ENCODE peak calls at places on chromosomes 6 and 20, in ten cellular contexts. R is GM23338, V is mesendoderm, O is neural progenitor cell, P is mammary epithelial cell, J is fibroblast of lung, K is GM23248, Y is hepatocyte, U is OCI-LY7, X is HCT116. E is an unnamed sample. For H3K79me2 and H3K36me3, the result is how much of the 10 kb centered on the place peaks cover.

GRCh38 chr6:29739136-29739881 is 16.1 kb downstream of the HLA-F start:
- DNase-seq in R (no peak), V (no peak), O (no peak), P (no peak), J (no peak), K (no peak), Y (no peak), U (no peak), X (no peak), E (no peak)

GRCh38 chr20:32062776-32063170 is 10.7 kb downstream of the HCK start:
- DNase-seq in R (no peak), V (no peak), O (no peak), P (no peak), J (no peak), K (no peak), Y (no peak), U (no peak), X (no peak), E (no peak)

GRCh38 chr6:90068835-90069478 is 174.7 kb downstream of the GJA10 start:
- DNase-seq in R (no peak), V (no peak), O (no peak), P (no peak), J (peak), K (no peak), Y (no peak), U (no peak), X (no peak), E (no peak)

GRCh38 chr6:145736854-145737181 is 1.5 kb upstream of the EPM2A start:
- DNase-seq in R (no peak), V (no peak), O (no peak), P (no peak), J (peak), K (peak), Y (peak), U (no peak), X (no peak), E (peak)

GRCh38 chr6:111713811-111714210 is 108.1 kb upstream of the TRAF3IP2 start:
- DNase-seq in R (no peak), V (no peak), O (no peak), P (no peak), J (no peak), K (no peak), Y (no peak), U (no peak), X (no peak), E (no peak)

GRCh38 chr6:136103763-136104311 is 146.3 kb downstream of the MTFR2 start:
- DNase-seq in R (peak), V (peak), O (peak), P (no peak), J (no peak), K (peak), Y (peak), U (no peak), X (no peak), E (no peak)

GRCh38 chr6:154410619-154411044 is 54.0 kb upstream of the IPCEF1 start:
- DNase-seq in R (peak), V (peak), O (no peak), P (peak), J (peak), K (peak), Y (peak), U (no peak), X (peak), E (peak)

GRCh38 chr6:6907286-6907685 is 200.5 kb upstream of the RREB1 start:
- DNase-seq in R (no peak), V (no peak), O (no peak), P (no peak), J (no peak), K (no peak), Y (no peak), U (no peak), X (no peak), E (no peak)

GRCh38 chr20:38588303-38588702 is 7.3 kb downstream of the ADIG start:
- DNase-seq in R (no peak), V (no peak), O (no peak), P (no peak), J (no peak), K (no peak), Y (no peak), U (no peak), X (no peak), E (no peak)

GRCh38 chr6:137089305-137089704 is 44.5 kb upstream of the IL20RA start:
- DNase-seq in R (peak), V (no peak), O (peak), P (no peak), J (no peak), K (no peak), Y (no peak), U (no peak), X (no peak), E (no peak)

GRCh38 chr6:148323344-148323743 is 19.3 kb upstream of the SASH1 start:
- DNase-seq in R (no peak), V (no peak), O (peak), P (no peak), J (no peak), K (peak), Y (no peak), U (no peak), X (no peak), E (peak)

GRCh38 chr6:47071681-47072080 is 29.5 kb upstream of the ADGRF1 start:
- DNase-seq in R (no peak), V (no peak), O (no peak), P (no peak), J (no peak), K (no peak), Y (no peak), U (no peak), X (no peak), E (no peak)

GRCh38 chr6:79833264-79833663 is 114.1 kb downstream of the ELOVL4 start:
- DNase-seq in R (no peak), V (no peak), O (no peak), P (peak), J (no peak), K (peak), Y (peak), U (no peak), X (no peak), E (no peak)

GRCh38 chr6:36095497-36096391 is 34.6 kb upstream of the MAPK13 start:
- DNase-seq in R (no peak), V (no peak), O (no peak), P (no peak), J (no peak), K (no peak), Y (peak), U (no peak), X (no peak), E (no peak)

GRCh38 chr6:89321571-89321970 is 6.5 kb upstream of the GABRR2 start:
- DNase-seq in R (no peak), V (no peak), O (no peak), P (no peak), J (no peak), K (no peak), Y (peak), U (no peak), X (no peak), E (no peak)

GRCh38 chr6:83808005-83808404 is 45.2 kb upstream of the RIPPLY2 start:
- DNase-seq in R (no peak), V (no peak), O (no peak), P (no peak), J (no peak), K (no peak), Y (no peak), U (no peak), X (no peak), E (no peak)

GRCh38 chr20:56166781-56167465 is 81.6 kb upstream of the MC3R start:
- DNase-seq in R (no peak), V (no peak), O (no peak), P (no peak), J (no peak), K (no peak), Y (no peak), U (no peak), X (no peak), E (no peak)

GRCh38 chr6:514396-514973 is 122.9 kb downstream of the IRF4 start:
- DNase-seq in R (peak), V (peak), O (no peak), P (no peak), J (no peak), K (no peak), Y (no peak), U (no peak), X (no peak), E (no peak)

GRCh38 chr6:52640170-52640569 is 30.7 kb upstream of the TMEM14A start:
- DNase-seq in R (no peak), V (no peak), O (no peak), P (peak), J (peak), K (peak), Y (no peak), U (no peak), X (no peak), E (no peak)

GRCh38 chr20:60139663-60140446 is 181.6 kb downstream of the CDH26 start:
- DNase-seq in R (no peak), V (no peak), O (no peak), P (no peak), J (no peak), K (no peak), Y (no peak), U (no peak), X (no peak), E (no peak)

GRCh38 chr6:84762941-84763396 is 1.4 kb downstream of the TBX18 start:
- DNase-seq in R (peak), V (peak), O (peak), P (no peak), J (no peak), K (peak), Y (peak), U (no peak), X (no peak), E (peak)

GRCh38 chr20:47917549-47918070 is 132.3 kb upstream of the SULF2 start:
- DNase-seq in R (no peak), V (no peak), O (no peak), P (peak), J (no peak), K (no peak), Y (no peak), U (no peak), X (no peak), E (no peak)

GRCh38 chr6:108200631-108201030 is 34.8 kb downstream of the NR2E1 start:
- DNase-seq in R (no peak), V (no peak), O (no peak), P (peak), J (peak), K (no peak), Y (peak), U (no peak), X (peak), E (no peak)

GRCh38 chr6:40124924-40125323 is 190.7 kb upstream of the MOCS1 start:
- DNase-seq in R (no peak), V (no peak), O (no peak), P (no peak), J (no peak), K (no peak), Y (no peak), U (no peak), X (no peak), E (no peak)

GRCh38 chr6:105432797-105433196 is 29.9 kb upstream of the PREP start:
- DNase-seq in R (peak), V (peak), O (no peak), P (peak), J (peak), K (peak), Y (no peak), U (no peak), X (peak), E (peak)

GRCh38 chr20:31849306-31849930 is 4.0 kb upstream of the FOXS1 start:
- DNase-seq in R (peak), V (no peak), O (peak), P (peak), J (no peak), K (no peak), Y (no peak), U (no peak), X (no peak), E (peak)

GRCh38 chr20:38108438-38109024 is 56.5 kb downstream of the TGM2 start:
- DNase-seq in R (no peak), V (no peak), O (no peak), P (no peak), J (peak), K (peak), Y (no peak), U (no peak), X (no peak), E (no peak)

GRCh38 chr6:109867970-109868358 is 110.1 kb upstream of the GPR6 start:
- DNase-seq in R (no peak), V (no peak), O (no peak), P (no peak), J (peak), K (no peak), Y (peak), U (no peak), X (no peak), E (peak)

GRCh38 chr20:34998331-34998950 is 42.8 kb downstream of the MYH7B start:
- DNase-seq in R (peak), V (peak), O (no peak), P (peak), J (no peak), K (no peak), Y (no peak), U (no peak), X (no peak), E (peak)

GRCh38 chr20:51938557-51939324 is 136.4 kb upstream of the SALL4 start:
- DNase-seq in R (no peak), V (no peak), O (no peak), P (no peak), J (no peak), K (peak), Y (no peak), U (no peak), X (no peak), E (no peak)

GRCh38 chr6:28537509-28538140 is 11.9 kb downstream of the GPX5 start:
- DNase-seq in R (peak), V (peak), O (peak), P (peak), J (peak), K (peak), Y (peak), U (no peak), X (peak), E (no peak)

GRCh38 chr6:90397929-90398674 is 101.5 kb upstream of the BACH2 start:
- DNase-seq in R (no peak), V (peak), O (no peak), P (peak), J (peak), K (no peak), Y (peak), U (no peak), X (no peak), E (no peak)

GRCh38 chr6:14917101-14917500 is 328.8 kb upstream of the JARID2 start:
- DNase-seq in R (no peak), V (no peak), O (no peak), P (no peak), J (peak), K (peak), Y (no peak), U (no peak), X (no peak), E (peak)

GRCh38 chr6:83073620-83074019 is 6.1 kb downstream of the DOP1A start:
- DNase-seq in R (no peak), V (no peak), O (no peak), P (no peak), J (no peak), K (no peak), Y (no peak), U (no peak), X (no peak), E (no peak)

GRCh38 chr6:135233676-135234491 is 52.8 kb downstream of the MYB start:
- DNase-seq in R (no peak), V (no peak), O (peak), P (no peak), J (no peak), K (no peak), Y (no peak), U (no peak), X (no peak), E (no peak)

GRCh38 chr20:36175016-36175415 is 20.5 kb downstream of the EPB41L1 start:
- DNase-seq in R (no peak), V (no peak), O (no peak), P (no peak), J (peak), K (peak), Y (no peak), U (no peak), X (no peak), E (peak)

GRCh38 chr20:7193681-7194080 is 426.2 kb downstream of the BMP2 start:
- DNase-seq in R (no peak), V (peak), O (no peak), P (no peak), J (no peak), K (no peak), Y (no peak), U (no peak), X (no peak), E (no peak)

GRCh38 chr20:57653546-57653900 is 33.3 kb upstream of the ZBP1 start:
- DNase-seq in R (no peak), V (no peak), O (no peak), P (no peak), J (no peak), K (no peak), Y (peak), U (no peak), X (no peak), E (peak)

DNA sequence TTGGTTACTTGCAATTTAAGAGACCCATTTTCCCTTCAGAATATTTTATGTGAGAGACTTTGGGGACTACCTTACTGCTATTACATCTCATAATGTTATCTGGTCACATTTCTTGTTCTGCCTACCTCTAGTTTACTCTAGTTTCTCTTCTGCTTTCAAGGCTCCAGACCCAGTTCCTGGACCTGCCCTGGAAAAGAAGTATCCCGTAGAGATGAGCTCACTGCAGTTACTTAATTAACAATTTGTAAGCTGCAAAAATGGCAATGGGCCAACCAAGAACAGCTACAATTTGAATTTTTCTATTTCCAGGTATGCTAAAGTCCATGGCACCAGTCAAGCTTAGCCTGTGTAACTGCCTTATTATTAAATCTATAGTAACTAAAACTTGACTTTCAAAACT is 25.0 kb downstream of the TAB2 start:
- DNase-seq in R (no peak), V (no peak), O (no peak), P (no peak), J (no peak), K (no peak), Y (no peak), U (no peak), X (no peak), E (no peak)
- H3K79me2 ChIP-seq in R (half or more), V (under half), O (half or more), P (half or more), J (half or more), K (half or more), Y (half or more), U (half or more), X (half or more), E (half or more)

DNA sequence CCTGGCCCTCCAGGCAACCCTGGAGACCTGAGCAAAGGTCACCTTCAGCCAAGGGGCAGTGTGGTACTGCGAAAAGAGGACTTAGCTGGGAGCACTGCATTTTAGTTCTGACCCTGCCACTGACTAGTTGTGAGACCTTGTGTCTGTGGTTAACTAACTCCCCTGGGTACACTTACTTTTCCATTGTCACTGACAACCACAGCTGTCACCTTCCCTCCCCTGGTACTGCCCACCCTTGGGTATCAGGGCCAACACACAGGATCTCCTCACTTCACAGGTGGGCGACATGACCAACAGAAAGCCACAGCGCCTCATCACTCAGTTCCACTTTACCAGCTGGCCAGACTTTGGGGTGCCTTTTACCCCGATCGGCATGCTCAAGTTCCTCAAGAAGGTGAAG is 21.6 kb upstream of the GNRH2 start:
- DNase-seq in R (no peak), V (no peak), O (no peak), P (no peak), J (no peak), K (no peak), Y (no peak), U (no peak), X (no peak), E (peak)
- H3K36me3 ChIP-seq in R (under half), V (under half), O (under half), P (under half), J (under half), K (under half), Y (under half), U (under half), X (under half), E (under half)

DNA sequence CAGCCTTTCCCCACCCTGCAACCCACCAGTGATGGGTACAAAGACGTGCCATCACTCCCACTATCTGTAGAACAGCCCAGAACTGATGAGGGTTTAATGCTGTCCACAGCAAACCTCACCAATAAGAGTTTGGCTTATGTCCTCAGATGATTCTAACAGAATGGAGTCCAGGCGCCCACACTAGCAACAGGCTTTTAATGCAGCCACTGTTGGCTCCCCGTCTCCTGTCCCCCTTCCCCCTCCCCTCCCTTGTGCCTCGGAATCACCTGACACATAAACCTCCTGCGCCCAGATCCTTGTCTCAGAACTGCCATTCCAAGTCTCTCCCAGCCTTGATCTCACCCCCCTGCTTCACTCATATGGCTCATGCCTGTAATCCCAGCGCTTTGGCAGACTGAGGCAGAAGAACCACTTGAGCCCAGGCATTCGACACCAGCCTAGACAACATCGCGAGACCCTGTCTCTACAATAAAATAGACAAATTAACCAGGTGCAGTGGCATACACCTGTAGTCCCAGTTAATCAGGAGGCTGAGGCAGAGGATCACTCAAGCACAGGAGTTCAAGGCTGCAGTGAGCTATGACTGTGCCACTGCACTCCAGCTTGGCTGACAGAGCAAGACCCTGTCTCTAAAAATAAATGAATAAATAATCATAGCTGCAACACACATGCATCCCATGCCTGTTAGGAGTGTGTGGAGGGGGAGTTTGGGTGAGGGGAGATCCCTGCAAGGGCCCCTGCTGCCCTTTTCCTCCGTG is 85.6 kb downstream of the SNX5 start:
- DNase-seq in R (no peak), V (no peak), O (no peak), P (no peak), J (no peak), K (no peak), Y (no peak), U (no peak), X (no peak), E (peak)
- H3K4me2 ChIP-seq in R (no peak), V (no peak), O (no peak), P (no peak), J (no peak), K (no peak), Y (no peak), U (no peak), X (no peak), E (no peak)

GRCh38 chr6:4895971-4896370 is 107.9 kb downstream of the RPP40 start:
- DNase-seq in R (no peak), V (no peak), O (peak), P (no peak), J (no peak), K (no peak), Y (no peak), U (no peak), X (no peak), E (no peak)

GRCh38 chr6:4902363-4902762 is 101.5 kb downstream of the RPP40 start:
- DNase-seq in R (no peak), V (no peak), O (no peak), P (no peak), J (no peak), K (no peak), Y (no peak), U (peak), X (no peak), E (no peak)

GRCh38 chr6:4896401-4896800 is 107.4 kb downstream of the RPP40 start:
- DNase-seq in R (no peak), V (no peak), O (no peak), P (no peak), J (no peak), K (no peak), Y (no peak), U (no peak), X (no peak), E (no peak)

GRCh38 chr6:4901256-4902061 is 102.4 kb downstream of the RPP40 start:
- DNase-seq in R (no peak), V (no peak), O (no peak), P (no peak), J (no peak), K (no peak), Y (no peak), U (peak), X (no peak), E (no peak)

GRCh38 chr6:4899249-4899648 is 104.6 kb downstream of the RPP40 start:
- DNase-seq in R (no peak), V (no peak), O (no peak), P (no peak), J (no peak), K (no peak), Y (no peak), U (no peak), X (no peak), E (no peak)
- H3K79me2 ChIP-seq in R (half or more), V (under half), O (half or more), P (under half), J (under half), K (half or more), Y (half or more), U (under half), X (under half), E (under half)

DNA sequence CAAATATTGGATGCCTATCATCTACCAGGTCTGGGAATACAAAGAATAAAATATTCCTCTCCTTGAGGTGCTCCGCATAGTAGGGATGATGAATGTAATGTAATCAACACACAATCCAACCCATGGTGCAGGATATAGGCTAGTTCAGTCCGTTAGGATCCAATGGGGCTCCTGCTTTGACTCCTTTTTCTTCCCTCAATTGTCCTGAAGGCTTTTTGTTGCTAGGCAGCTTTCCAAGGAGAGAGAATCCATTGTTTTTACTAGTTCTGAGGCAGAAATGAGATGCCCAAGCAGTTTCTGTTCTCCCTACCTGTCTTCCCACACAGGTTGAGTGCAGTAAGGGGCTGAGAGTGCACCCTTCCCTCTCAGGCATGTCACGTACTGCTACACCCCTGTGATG is 12.1 kb downstream of the WRNIP1 start:
- DNase-seq in R (no peak), V (no peak), O (peak), P (no peak), J (no peak), K (no peak), Y (no peak), U (no peak), X (no peak), E (no peak)
- H3K36me3 ChIP-seq in R (under half), V (under half), O (under half), P (under half), J (under half), K (under half), Y (under half), U (half or more), X (half or more), E (under half)